ENCODE peak calls at places on chromosomes 16 and 17, in five cellular contexts. G is Panc1, T is neural progenitor cell, W is dorsolateral prefrontal cortex, L is upper lobe of left lung. D is an unnamed sample. For H3K27me3, the result is how much of the 10 kb centered on the place peaks cover.

GRCh38 chr16:25135239-25135878 is 23.8 kb downstream of the LCMT1 start:
- DNase-seq in G (no peak), T (no peak), W (peak), L (no peak), D (no peak)

GRCh38 chr16:72794986-72795385 is 252.9 kb downstream of the ZFHX3 start:
- DNase-seq in G (no peak), T (no peak), W (no peak), L (no peak), D (no peak)

GRCh38 chr17:77888242-77889134 is 70.0 kb upstream of the TNRC6C start:
- DNase-seq in G (no peak), T (no peak), W (no peak), L (no peak), D (no peak)

GRCh38 chr16:35492225-35492624 is 2032.8 kb downstream of the TP53TG3F start:
- DNase-seq in G (no peak), T (no peak), W (no peak), L (peak), D (no peak)

GRCh38 chr17:17364338-17364667 is 61.1 kb downstream of the NT5M start:
- DNase-seq in G (no peak), T (peak), W (no peak), L (no peak), D (no peak)

GRCh38 chr16:4393243-4393606 is 21.6 kb downstream of the VASN start:
- DNase-seq in G (no peak), T (no peak), W (no peak), L (no peak), D (no peak)

GRCh38 chr17:45923511-45924268 is 29.3 kb downstream of the MAPT start:
- DNase-seq in G (no peak), T (no peak), W (no peak), L (no peak), D (no peak)

GRCh38 chr17:14198575-14198974 is 38.1 kb downstream of the CDRT15 start:
- DNase-seq in G (no peak), T (no peak), W (no peak), L (no peak), D (no peak)

GRCh38 chr17:34300652-34301390 is 15.3 kb downstream of the CCL11 start:
- DNase-seq in G (no peak), T (no peak), W (no peak), L (no peak), D (no peak)

GRCh38 chr16:79947771-79948170 is 347.2 kb upstream of the MAF start:
- DNase-seq in G (no peak), T (no peak), W (no peak), L (no peak), D (no peak)

GRCh38 chr17:43169561-43170139 is 1.4 kb upstream of the NBR1 start:
- DNase-seq in G (no peak), T (peak), W (peak), L (peak), D (peak)

GRCh38 chr17:59842901-59843652 is 49.7 kb downstream of the TUBD1 start:
- DNase-seq in G (peak), T (no peak), W (no peak), L (no peak), D (peak)

GRCh38 chr17:41664587-41665565 is 23.8 kb upstream of the EIF1 start:
- DNase-seq in G (no peak), T (no peak), W (no peak), L (no peak), D (no peak)

GRCh38 chr17:52181842-52182241 is 23.3 kb upstream of the CA10 start:
- DNase-seq in G (no peak), T (peak), W (no peak), L (no peak), D (no peak)

GRCh38 chr17:10155334-10156081 is 42.9 kb downstream of the GAS7 start:
- DNase-seq in G (no peak), T (no peak), W (no peak), L (no peak), D (no peak)

GRCh38 chr16:51337662-51338061 is 186.6 kb upstream of the SALL1 start:
- DNase-seq in G (no peak), T (peak), W (no peak), L (no peak), D (no peak)

GRCh38 chr16:79595261-79595660 is 5.3 kb downstream of the MAF start:
- DNase-seq in G (no peak), T (no peak), W (no peak), L (no peak), D (no peak)

GRCh38 chr17:63496663-63497400 is 20.0 kb downstream of the ACE start:
- DNase-seq in G (no peak), T (no peak), W (no peak), L (peak), D (no peak)

GRCh38 chr17:65323055-65323454 is 185.9 kb downstream of the RGS9 start:
- DNase-seq in G (no peak), T (no peak), W (no peak), L (no peak), D (no peak)

GRCh38 chr17:12973496-12974318 is 44.1 kb downstream of the ELAC2 start:
- DNase-seq in G (no peak), T (peak), W (peak), L (peak), D (no peak)

GRCh38 chr16:13143551-13143950 is 242.2 kb downstream of the SHISA9 start:
- DNase-seq in G (no peak), T (no peak), W (no peak), L (no peak), D (no peak)
- H3K27me3 ChIP-seq in G (under half), T (under half), W (under half), L (under half), D (under half)

GRCh38 chr16:88451586-88452484 is 1.2 kb upstream of the ZFPM1 start:
- DNase-seq in G (no peak), T (no peak), W (no peak), L (no peak), D (no peak)
- H3K4me3 ChIP-seq in G (peak), T (no peak), W (peak), L (peak), D (peak)

GRCh38 chr16:53822936-53823529 is 119.1 kb downstream of the FTO start:
- DNase-seq in G (no peak), T (no peak), W (no peak), L (no peak), D (no peak)

GRCh38 chr16:53821487-53821886 is 117.5 kb downstream of the FTO start:
- DNase-seq in G (no peak), T (no peak), W (no peak), L (no peak), D (no peak)

GRCh38 chr16:53817812-53818211 is 113.9 kb downstream of the FTO start:
- DNase-seq in G (no peak), T (no peak), W (no peak), L (no peak), D (no peak)

GRCh38 chr16:53826658-53827057 is 122.7 kb downstream of the FTO start:
- DNase-seq in G (no peak), T (no peak), W (no peak), L (no peak), D (no peak)

GRCh38 chr16:53821957-53822625 is 118.1 kb downstream of the FTO start:
- DNase-seq in G (no peak), T (no peak), W (no peak), L (no peak), D (peak)
- TF ChIP-seq CTCF in G (no peak), T (no peak), W (no peak), L (no peak), D (peak)

DNA sequence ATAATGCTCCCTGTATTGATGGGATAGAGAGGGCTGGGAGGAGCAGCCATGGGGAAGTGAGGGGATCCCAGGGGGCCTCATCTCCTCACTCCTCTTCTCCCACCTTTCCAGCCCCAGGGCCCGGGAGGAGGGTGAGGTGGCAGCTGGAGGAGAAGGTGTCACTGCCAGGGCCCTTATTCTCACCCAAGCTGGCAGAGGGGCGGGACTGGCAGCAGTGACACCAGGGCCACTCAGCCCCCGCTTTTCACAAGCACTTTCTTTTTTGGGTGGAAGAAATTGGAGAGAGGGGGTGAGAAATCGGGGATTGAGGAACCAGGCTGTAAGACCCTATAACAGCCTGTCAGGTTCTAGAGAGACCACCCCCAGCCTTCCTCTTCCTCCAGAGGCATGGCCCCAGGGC is 2.4 kb upstream of the TBX21 start:
- DNase-seq in G (no peak), T (no peak), W (no peak), L (no peak), D (peak)
- H3K27me3 ChIP-seq in G (under half), T (half or more), W (half or more), L (under half), D (under half)

GRCh38 chr17:75842411-75842810 is 1.8 kb downstream of the UNC13D start:
- DNase-seq in G (no peak), T (no peak), W (no peak), L (no peak), D (no peak)
- H3K4me3 ChIP-seq in G (no peak), T (no peak), W (no peak), L (peak), D (no peak)

GRCh38 chr17:3802461-3803307 is 1.7 kb upstream of the ITGAE start:
- DNase-seq in G (no peak), T (no peak), W (no peak), L (no peak), D (no peak)
- TF ChIP-seq CTCF in G (no peak), T (no peak), W (no peak), L (no peak), D (no peak)